ENCODE peak calls at places on chromosome 12, in six cellular contexts. B, H, K, I, S and L are unnamed samples.

GRCh38 chr12:60059180-60059579 is 463.4 kb downstream of the SLC16A7 start:
- DNase-seq in H (peak; percentile 6), B (no peak), I (no peak), K (peak; percentile 23), S (no peak), L (no peak)

GRCh38 chr12:122880668-122881067 is 15.3 kb downstream of the VPS37B start:
- DNase-seq in S (peak; percentile 73), B (no peak), H (peak; percentile 51), I (no peak), K (peak; percentile 60), L (no peak)

GRCh38 chr12:78797201-78797931 is 67.2 kb upstream of the SYT1 start:
- DNase-seq in B (no peak), S (no peak), I (peak; percentile 72), H (peak; percentile 78), K (peak; percentile 42), L (no peak)

GRCh38 chr12:116442981-116443380 is 116.2 kb upstream of the MAP1LC3B2 start:
- DNase-seq in H (peak; percentile 72), B (no peak), K (peak; percentile 54), I (peak; percentile 26), S (no peak), L (peak; percentile 37)

GRCh38 chr12:56601503-56601902 is 28.6 kb downstream of the BAZ2A start:
- DNase-seq in S (peak; percentile 69), I (no peak), K (peak; percentile 34), H (no peak), B (peak; percentile 41), L (no peak)

GRCh38 chr12:112140728-112141127 is 15.4 kb downstream of the TRAFD1 start:
- DNase-seq in K (no peak), I (no peak), S (no peak), H (no peak), B (no peak), L (no peak)

GRCh38 chr12:70603044-70603443 is 34.2 kb downstream of the PTPRB start:
- DNase-seq in H (peak; percentile 81), I (no peak), B (no peak), S (no peak), K (peak; percentile 41), L (no peak)

GRCh38 chr12:124518051-124518932 is 49.1 kb downstream of the NCOR2 start:
- DNase-seq in H (peak; percentile 99), S (no peak), K (peak; percentile 98), I (peak; percentile 97), B (no peak), L (peak; percentile 96)

GRCh38 chr12:8687846-8688601 is 9.8 kb upstream of the RIMKLB start:
- DNase-seq in S (no peak), I (peak; percentile 79), B (no peak), K (peak; percentile 81), H (peak; percentile 82), L (peak; percentile 81)

GRCh38 chr12:119014368-119014767 is 33.0 kb downstream of the SRRM4 start:
- DNase-seq in I (no peak), B (no peak), S (no peak), K (no peak), H (no peak), L (no peak)

GRCh38 chr12:112116232-112117060 is 7.9 kb upstream of the NAA25 start:
- DNase-seq in H (peak; percentile 61), B (peak; percentile 74), S (peak; percentile 67), K (peak; percentile 32), I (no peak), L (peak; percentile 86)

GRCh38 chr12:92138144-92138543 is 7.5 kb downstream of the BTG1 start:
- DNase-seq in H (no peak), B (no peak), S (no peak), I (peak; percentile 81), K (peak; percentile 21), L (no peak)

GRCh38 chr12:122790393-122791075 is 16.2 kb downstream of the CCDC62 start:
- DNase-seq in K (peak; percentile 73), S (no peak), I (peak; percentile 89), B (no peak), H (peak; percentile 31), L (no peak)

GRCh38 chr12:4355843-4356327 is 23.6 kb downstream of the FGF23 start:
- DNase-seq in B (peak; percentile 60), S (peak; percentile 85), K (peak; percentile 18), I (peak; percentile 9), H (peak; percentile 8), L (peak; percentile 26)

GRCh38 chr12:1162083-1162760 is 171.2 kb downstream of the ERC1 start:
- DNase-seq in K (no peak), B (no peak), S (no peak), H (no peak), I (no peak), L (no peak)

GRCh38 chr12:46550266-46550879 is 177.8 kb upstream of the SLC38A2 start:
- DNase-seq in S (no peak), I (no peak), H (no peak), B (no peak), K (no peak), L (no peak)
- H2AFZ ChIP-seq in S (no peak overlapping the region), I (no peak overlapping the region), H (no peak overlapping the region), B (peak overlapping the region; percentile 87), K (peak overlapping the region; percentile 66), L (no peak overlapping the region)

DNA sequence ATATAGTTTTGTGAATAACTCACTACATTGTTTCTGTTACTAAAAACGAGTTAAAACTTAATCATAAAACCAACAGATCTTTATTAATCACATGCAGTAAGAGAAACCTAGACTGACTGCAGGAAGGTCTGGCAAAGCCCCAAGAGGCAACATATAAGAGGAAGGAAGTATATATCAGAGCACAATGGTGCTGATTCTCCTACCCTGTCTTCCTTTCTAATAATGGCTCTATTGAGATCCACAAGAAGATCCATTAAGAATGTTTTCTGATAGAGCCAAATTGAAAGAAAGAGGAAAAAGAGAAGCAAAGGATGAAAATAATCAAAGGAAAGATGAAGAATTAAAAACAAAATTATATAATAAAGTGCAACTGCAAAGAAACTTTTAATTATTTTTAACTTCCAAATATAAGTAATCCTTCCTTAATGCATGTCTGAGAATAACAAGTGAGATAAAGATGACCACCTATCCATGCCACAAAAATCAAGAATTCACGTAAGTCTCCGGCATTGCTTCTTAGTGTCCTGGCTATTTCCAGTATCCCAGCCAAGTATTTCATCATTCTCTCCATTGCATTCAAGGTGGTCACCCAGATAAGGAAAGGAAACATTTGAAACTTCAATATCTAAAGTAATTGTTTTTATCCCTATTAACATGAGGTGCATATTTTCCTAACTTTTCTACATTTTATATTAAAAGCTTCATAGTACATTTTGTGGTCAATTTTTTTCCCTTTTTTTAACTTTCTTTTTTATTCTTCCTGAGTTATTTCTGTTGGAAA is 62.2 kb downstream of the SOX5 start:
- DNase-seq in K (no peak), B (peak; percentile 35), S (no peak), I (no peak), H (no peak), L (no peak)
- H3K4me2 ChIP-seq in K (no peak overlapping the region), B (peak overlapping the region; percentile 45), S (no peak overlapping the region), I (no peak overlapping the region), H (no peak overlapping the region), L (no peak overlapping the region)

GRCh38 chr12:53235742-53236442 is 3.9 kb upstream of the RARG start:
- DNase-seq in I (no peak), S (no peak), B (no peak), H (no peak), K (no peak), L (no peak)
- H2AFZ ChIP-seq in I (peak overlapping the region; percentile 23), S (no peak overlapping the region), B (peak overlapping the region; percentile 26), H (peak overlapping the region; percentile 8), K (no peak overlapping the region), L (no peak overlapping the region)

GRCh38 chr12:105358789-105359188 is 28.3 kb downstream of the C12orf75 start:
- DNase-seq in K (no peak), S (peak; percentile 89), H (no peak), I (no peak), B (no peak), L (no peak)
- H3K4me2 ChIP-seq in K (no peak overlapping the region), S (peak overlapping the region; percentile 75), H (no peak overlapping the region), I (no peak overlapping the region), B (no peak overlapping the region), L (no peak overlapping the region)